ENCODE peak calls at places on chromosomes 5 and 9, in ten cellular contexts. F is tibial nerve; D is uterus; P is amniotic stem cell; W is stomach; J is Caco-2; A is activated naive CD4-positive, alpha-beta T cell treated with Interleukin-2 at 50 U/mL for 16 hours; S is endothelial cell; X is stimulated activated naive CD8-positive, alpha-beta T cell treated with anti-CD3 and anti-CD28 coated beads, Interleukin-15, Interleukin-2, amounts not matched to agents 100 U/mL and 50 U/mL, for 24 hours; I is activated CD8-positive, alpha-beta memory T cell treated with anti-CD3 and anti-CD28 coated beads, Interleukin-2, amount 50 U/mL, for 4 hours. U is an unnamed sample.

GRCh38 chr5:111072949-111073682 is 1.6 kb downstream of the TSLP start:
- DNase-seq in J (peak), D (peak), X (peak), P (no peak), S (peak), F (no peak), A (peak), W (peak), I (peak), U (peak)

GRCh38 chr9:130977811-130978221 is 31.2 kb upstream of the LAMC3 start:
- DNase-seq in A (no peak), P (no peak), X (no peak), S (no peak), I (no peak), W (no peak), D (no peak), F (no peak), J (no peak), U (no peak)

GRCh38 chr5:68555891-68556689 is 340.5 kb downstream of the PIK3R1 start:
- DNase-seq in A (no peak), S (no peak), I (no peak), P (no peak), J (no peak), D (no peak), F (no peak), X (no peak), W (no peak), U (no peak)

GRCh38 chr5:130964238-130965192 is 200.5 kb downstream of the HINT1 start:
- DNase-seq in P (no peak), D (peak), X (no peak), F (no peak), J (no peak), W (no peak), A (no peak), I (no peak), S (no peak), U (no peak)

GRCh38 chr5:60417500-60418181 is 282.3 kb downstream of the DEPDC1B start:
- DNase-seq in X (no peak), I (no peak), D (no peak), F (no peak), A (no peak), W (no peak), S (no peak), J (no peak), P (no peak), U (no peak)

GRCh38 chr5:1551426-1551825 is 27.7 kb upstream of the LPCAT1 start:
- DNase-seq in I (no peak), A (no peak), S (no peak), X (no peak), D (no peak), P (no peak), J (no peak), F (no peak), W (no peak), U (no peak)

GRCh38 chr5:29262683-29263082 is 1930.8 kb upstream of the CDH6 start:
- DNase-seq in D (no peak), X (no peak), P (no peak), I (no peak), F (no peak), S (no peak), J (no peak), W (no peak), A (no peak), U (no peak)

GRCh38 chr9:85743290-85744128 is 1.8 kb upstream of the AGTPBP1 start:
- DNase-seq in A (no peak), W (peak), X (no peak), J (no peak), D (no peak), P (no peak), F (no peak), I (no peak), S (no peak), U (no peak)

GRCh38 chr5:173188280-173188679 is 43.9 kb downstream of the BNIP1 start:
- DNase-seq in W (no peak), X (no peak), F (no peak), J (no peak), S (no peak), P (no peak), D (no peak), A (no peak), I (no peak), U (no peak)

GRCh38 chr9:4904322-4905134 is 80.5 kb upstream of the JAK2 start:
- DNase-seq in S (no peak), A (no peak), I (no peak), X (no peak), D (no peak), W (no peak), J (no peak), P (no peak), F (no peak), U (peak)

GRCh38 chr5:122076669-122077450 is 1.2 kb downstream of the LOX start:
- DNase-seq in P (peak), D (peak), X (peak), F (peak), I (peak), A (no peak), W (peak), S (peak), J (peak), U (peak)

GRCh38 chr5:173885481-173886010 is 2.6 kb upstream of the CPEB4 start:
- DNase-seq in X (no peak), W (peak), S (no peak), F (no peak), P (no peak), A (no peak), I (no peak), D (no peak), J (peak), U (no peak)

GRCh38 chr5:113217619-113218184 is 217.1 kb downstream of the TSSK1B start:
- DNase-seq in A (no peak), S (no peak), J (no peak), W (no peak), P (no peak), F (no peak), I (no peak), D (no peak), X (no peak), U (no peak)

GRCh38 chr9:108550111-108550510 is 305.7 kb downstream of the ACTL7B start:
- DNase-seq in P (no peak), J (no peak), W (no peak), A (no peak), S (no peak), X (no peak), I (no peak), D (no peak), F (no peak), U (no peak)

GRCh38 chr5:5658226-5658625 is 235.7 kb downstream of the ICE1 start:
- DNase-seq in A (no peak), X (no peak), W (no peak), I (no peak), P (no peak), J (no peak), S (no peak), F (no peak), D (peak), U (no peak)

GRCh38 chr5:131305138-131305650 is 41.3 kb downstream of the CDC42SE2 start:
- DNase-seq in J (no peak), F (no peak), I (no peak), A (no peak), X (no peak), W (no peak), S (no peak), P (no peak), D (no peak), U (no peak)

GRCh38 chr9:7147136-7148090 is 389.6 kb downstream of the KDM4C start:
- DNase-seq in I (no peak), D (no peak), S (no peak), P (no peak), W (no peak), J (no peak), X (no peak), A (no peak), F (no peak), U (no peak)